ENCODE peak calls at places on chromosomes 6 and 20, in seven cellular contexts. E is activated B cell treated with CpG ODN at 0.5 μM for 24 hours, D is fibroblast of pulmonary artery, I is cardiac muscle cell, A is ovary, X is heart right ventricle, Y is astrocyte of the cerebellum. J is an unnamed sample.

GRCh38 chr6:41000248-41000647 is 38.8 kb downstream of the UNC5CL start:
- DNase-seq in E (no peak), D (no peak), I (no peak), A (no peak), X (no peak), Y (no peak), J (no peak)

GRCh38 chr20:52192296-52193007 is 873 bp upstream of the ZFP64 start:
- DNase-seq in E (no peak), D (peak), I (peak), A (no peak), X (peak), Y (no peak), J (no peak)

GRCh38 chr6:133730881-133731280 is 158.0 kb upstream of the TCF21 start:
- DNase-seq in E (no peak), D (peak), I (no peak), A (no peak), X (no peak), Y (no peak), J (no peak)

GRCh38 chr6:161547617-161548016 is 273.8 kb upstream of the AGPAT4 start:
- DNase-seq in E (no peak), D (peak), I (no peak), A (no peak), X (no peak), Y (no peak), J (no peak)

GRCh38 chr6:110140650-110141049 is 38.8 kb downstream of the WASF1 start:
- DNase-seq in E (no peak), D (peak), I (no peak), A (no peak), X (no peak), Y (no peak), J (no peak)

GRCh38 chr6:98847767-98848538 is 13.6 kb downstream of the POU3F2 start:
- DNase-seq in E (no peak), D (no peak), I (peak), A (peak), X (no peak), Y (no peak), J (no peak)

GRCh38 chr6:142744836-142745235 is 200.1 kb downstream of the HIVEP2 start:
- DNase-seq in E (no peak), D (peak), I (no peak), A (no peak), X (no peak), Y (no peak), J (no peak)

GRCh38 chr6:80637312-80637711 is 530.8 kb downstream of the BCKDHB start:
- DNase-seq in E (no peak), D (peak), I (no peak), A (no peak), X (no peak), Y (no peak), J (no peak)

GRCh38 chr20:50304501-50304856 is 113.8 kb downstream of the CEBPB start:
- DNase-seq in E (no peak), D (peak), I (no peak), A (peak), X (peak), Y (no peak), J (no peak)

GRCh38 chr6:158796353-158796752 is 22.8 kb downstream of the EZR start:
- DNase-seq in E (no peak), D (no peak), I (no peak), A (no peak), X (no peak), Y (no peak), J (no peak)

GRCh38 chr20:45934046-45934586 is 367 bp upstream of the PCIF1 start:
- DNase-seq in E (no peak), D (peak), I (peak), A (peak), X (peak), Y (no peak), J (no peak)

GRCh38 chr20:16491277-16491912 is 81.9 kb downstream of the KIF16B start:
- DNase-seq in E (no peak), D (no peak), I (no peak), A (no peak), X (no peak), Y (no peak), J (no peak)

GRCh38 chr6:134520181-134521115 is 202.5 kb upstream of the SGK1 start:
- DNase-seq in E (no peak), D (peak), I (no peak), A (no peak), X (no peak), Y (peak), J (no peak)

GRCh38 chr20:57195759-57196100 is 70.7 kb downstream of the BMP7 start:
- DNase-seq in E (no peak), D (no peak), I (no peak), A (no peak), X (no peak), Y (no peak), J (no peak)

GRCh38 chr20:35883341-35883777 is 70.9 kb downstream of the SCAND1 start:
- DNase-seq in E (no peak), D (peak), I (no peak), A (no peak), X (no peak), Y (no peak), J (no peak)

GRCh38 chr6:148134566-148134965 is 208.1 kb upstream of the SASH1 start:
- DNase-seq in E (no peak), D (no peak), I (no peak), A (no peak), X (no peak), Y (no peak), J (no peak)

GRCh38 chr6:7939186-7939863 is 28.7 kb upstream of the TXNDC5 start:
- DNase-seq in E (no peak), D (peak), I (no peak), A (no peak), X (no peak), Y (no peak), J (no peak)

GRCh38 chr6:143443096-143443495 is 7.4 kb downstream of the ADAT2 start:
- DNase-seq in E (no peak), D (no peak), I (no peak), A (no peak), X (peak), Y (no peak), J (no peak)

GRCh38 chr6:89139509-89140346 is 6.1 kb upstream of the PM20D2 start:
- DNase-seq in E (no peak), D (no peak), I (no peak), A (no peak), X (no peak), Y (no peak), J (no peak)

GRCh38 chr6:85641916-85642773 is 541 bp downstream of the SYNCRIP start:
- DNase-seq in E (peak), D (peak), I (peak), A (no peak), X (peak), Y (peak), J (peak)
- TF ChIP-seq CTCF in E (no peak), D (no peak), I (no peak), A (no peak), X (no peak), Y (no peak), J (no peak)

GRCh38 chr6:43009124-43009523 is 4.6 kb downstream of the MEA1 start:
- DNase-seq in E (no peak), D (peak), I (peak), A (no peak), X (peak), Y (no peak), J (no peak)
- TF ChIP-seq CTCF in E (no peak), D (peak), I (peak), A (no peak), X (peak), Y (peak), J (peak)

GRCh38 chr6:37115236-37115894 is 54.6 kb upstream of the PIM1 start:
- DNase-seq in E (no peak), D (no peak), I (no peak), A (no peak), X (no peak), Y (no peak), J (no peak)
- TF ChIP-seq CTCF in E (no peak), D (no peak), I (no peak), A (no peak), X (no peak), Y (no peak), J (no peak)

GRCh38 chr6:170578909-170579308 is 5.5 kb downstream of the PDCD2 start:
- DNase-seq in E (no peak), D (no peak), I (no peak), A (no peak), X (no peak), Y (no peak), J (no peak)

GRCh38 chr6:170572704-170573466 is 11.6 kb downstream of the PDCD2 start:
- DNase-seq in E (no peak), D (peak), I (no peak), A (no peak), X (no peak), Y (no peak), J (no peak)

GRCh38 chr6:170575250-170575649 is 9.2 kb downstream of the PDCD2 start:
- DNase-seq in E (no peak), D (peak), I (no peak), A (no peak), X (no peak), Y (no peak), J (no peak)
- TF ChIP-seq CTCF in E (no peak), D (peak), I (peak), A (no peak), X (no peak), Y (peak), J (no peak)